ENCODE peak calls at places on chromosomes 4 and X, in eight cellular contexts. J is mucosa of descending colon, A is cardiac muscle cell, D is ovary, Y is OCI-LY7, K is lower lobe of right lung, X is aorta, N is stomach. U is an unnamed sample. For H3K4me1, the result is how much of the 10 kb centered on the place peaks cover.

GRCh38 chrX:18895157-18895952 is 88.6 kb downstream of the PHKA2 start:
- DNase-seq in J (no peak), A (peak), D (peak), Y (no peak), K (peak), X (peak), N (no peak), U (peak)

GRCh38 chrX:97158270-97158669 is 274.6 kb downstream of the RPA4 start:
- DNase-seq in J (no peak), A (no peak), D (no peak), Y (no peak), K (no peak), X (no peak), N (no peak), U (no peak)

GRCh38 chrX:140762061-140762460 is 52.5 kb downstream of the LINC00632 start:
- DNase-seq in J (no peak), A (peak), D (no peak), Y (peak), K (no peak), X (no peak), N (peak), U (peak)

GRCh38 chr4:39698424-39699009 is 581 bp downstream of the UBE2K start:
- DNase-seq in J (peak), A (peak), D (peak), Y (no peak), K (peak), X (peak), N (peak), U (peak)

GRCh38 chr4:62528874-62529273 is 1328.7 kb downstream of the ADGRL3 start:
- DNase-seq in J (no peak), A (peak), D (no peak), Y (no peak), K (no peak), X (no peak), N (no peak), U (no peak)

GRCh38 chr4:121669163-121669550 is 27.6 kb downstream of the ANXA5 start:
- DNase-seq in J (no peak), A (no peak), D (no peak), Y (no peak), K (no peak), X (no peak), N (no peak), U (no peak)

GRCh38 chr4:39464886-39465501 is 6.1 kb downstream of the LIAS start:
- DNase-seq in J (no peak), A (peak), D (no peak), Y (no peak), K (no peak), X (no peak), N (no peak), U (no peak)

GRCh38 chr4:13907255-13907751 is 279.8 kb upstream of the BOD1L1 start:
- DNase-seq in J (no peak), A (peak), D (no peak), Y (no peak), K (no peak), X (no peak), N (no peak), U (no peak)

GRCh38 chr4:74886490-74886889 is 46.4 kb upstream of the PARM1 start:
- DNase-seq in J (no peak), A (peak), D (no peak), Y (no peak), K (no peak), X (no peak), N (no peak), U (no peak)

GRCh38 chrX:29243942-29244341 is 656.7 kb downstream of the IL1RAPL1 start:
- DNase-seq in J (no peak), A (no peak), D (no peak), Y (no peak), K (no peak), X (no peak), N (no peak), U (no peak)

GRCh38 chrX:6990552-6991193 is 156.8 kb upstream of the STS start:
- DNase-seq in J (no peak), A (no peak), D (no peak), Y (no peak), K (no peak), X (no peak), N (no peak), U (no peak)

GRCh38 chr4:185640809-185641675 is 105.7 kb upstream of the PDLIM3 start:
- DNase-seq in J (no peak), A (peak), D (no peak), Y (peak), K (no peak), X (no peak), N (no peak), U (no peak)

GRCh38 chr4:105241456-105241855 is 94.8 kb downstream of the TET2 start:
- DNase-seq in J (no peak), A (no peak), D (no peak), Y (no peak), K (no peak), X (peak), N (no peak), U (peak)

GRCh38 chr4:1234296-1234695 is 14.6 kb downstream of the CTBP1 start:
- DNase-seq in J (peak), A (no peak), D (peak), Y (no peak), K (peak), X (peak), N (no peak), U (no peak)

GRCh38 chr4:92101609-92102231 is 202.0 kb upstream of the GRID2 start:
- DNase-seq in J (no peak), A (peak), D (no peak), Y (no peak), K (no peak), X (no peak), N (no peak), U (no peak)

GRCh38 chr4:98514930-98515809 is 143.2 kb downstream of the TSPAN5 start:
- DNase-seq in J (no peak), A (no peak), D (no peak), Y (no peak), K (no peak), X (no peak), N (no peak), U (no peak)

GRCh38 chr4:184471872-184472539 is 2.3 kb downstream of the IRF2 start:
- DNase-seq in J (no peak), A (peak), D (no peak), Y (peak), K (no peak), X (no peak), N (no peak), U (no peak)

GRCh38 chr4:184474261-184475095 is at the start of gene IRF2:
- DNase-seq in J (peak), A (peak), D (peak), Y (peak), K (peak), X (peak), N (peak), U (peak)

GRCh38 chr4:184472540-184473264 is 1.6 kb downstream of the IRF2 start:
- DNase-seq in J (peak), A (peak), D (peak), Y (peak), K (peak), X (peak), N (peak), U (peak)

GRCh38 chr4:184473515-184474260 is 662 bp downstream of the IRF2 start:
- DNase-seq in J (peak), A (peak), D (peak), Y (peak), K (peak), X (peak), N (peak), U (peak)

DNA sequence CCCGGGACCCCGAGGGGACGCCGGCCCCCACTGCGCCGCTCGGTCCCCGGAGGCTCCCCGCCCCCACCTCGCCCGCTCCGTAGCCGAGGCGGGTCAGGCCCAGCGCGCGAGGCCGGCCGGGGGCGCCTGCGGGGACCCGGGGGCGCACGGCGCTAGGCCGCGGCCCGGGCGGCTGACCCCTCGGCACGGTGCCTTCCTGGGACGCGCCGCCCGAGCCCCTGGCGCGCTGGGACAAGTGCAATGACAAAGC is 1.2 kb downstream of the IRF2 start:
- DNase-seq in J (no peak), A (no peak), D (no peak), Y (no peak), K (no peak), X (peak), N (no peak), U (no peak)
- H3K4me1 ChIP-seq in J (under half), A (under half), D (under half), Y (half or more), K (half or more), X (under half), N (under half), U (half or more)

GRCh38 chr4:128388352-128388630 is 100.7 kb upstream of the PGRMC2 start:
- DNase-seq in J (no peak), A (no peak), D (no peak), Y (no peak), K (no peak), X (no peak), N (no peak), U (no peak)
- H3K4me1 ChIP-seq in J (under half), A (under half), D (under half), Y (under half), K (under half), X (under half), N (under half), U (under half)

GRCh38 chrX:73965833-73966232 is 338.1 kb upstream of the ZCCHC13 start:
- DNase-seq in J (no peak), A (no peak), D (no peak), Y (no peak), K (no peak), X (no peak), N (no peak), U (no peak)

GRCh38 chrX:73962948-73963347 is 341.0 kb upstream of the ZCCHC13 start:
- DNase-seq in J (no peak), A (no peak), D (no peak), Y (no peak), K (no peak), X (no peak), N (no peak), U (no peak)

GRCh38 chrX:73963682-73964081 is 340.3 kb upstream of the ZCCHC13 start:
- DNase-seq in J (no peak), A (peak), D (no peak), Y (no peak), K (no peak), X (no peak), N (no peak), U (peak)

GRCh38 chrX:73964607-73965006 is 339.4 kb upstream of the ZCCHC13 start:
- DNase-seq in J (no peak), A (no peak), D (no peak), Y (no peak), K (no peak), X (no peak), N (no peak), U (no peak)
- H3K4me1 ChIP-seq in J (under half), A (under half), D (under half), Y (under half), K (under half), X (under half), N (under half), U (under half)

GRCh38 chr4:42638993-42639392 is 17.9 kb downstream of the ATP8A1 start:
- DNase-seq in J (no peak), A (no peak), D (no peak), Y (peak), K (no peak), X (no peak), N (no peak), U (no peak)
- H3K4me1 ChIP-seq in J (under half), A (under half), D (under half), Y (half or more), K (under half), X (under half), N (under half), U (under half)

DNA sequence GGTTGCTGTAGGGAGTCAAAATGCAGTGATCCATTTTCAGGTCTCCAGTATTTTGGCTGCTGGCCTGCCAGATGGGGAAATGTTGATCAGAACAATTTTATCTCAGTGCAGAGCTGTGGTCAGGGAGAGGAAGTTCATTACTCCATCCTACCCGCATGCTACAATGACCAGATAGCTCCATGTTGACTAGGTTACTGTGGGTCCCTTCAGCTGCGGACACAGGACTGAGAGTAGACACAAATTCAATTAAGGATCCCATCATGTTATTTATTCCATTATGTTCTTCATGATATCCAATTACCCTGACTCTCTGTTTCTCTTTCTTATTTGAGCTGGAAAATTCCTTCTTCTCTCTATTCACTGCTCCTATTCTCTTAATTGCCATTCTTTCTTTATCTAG is 16.3 kb downstream of the SYNPO2 start:
- DNase-seq in J (no peak), A (peak), D (no peak), Y (no peak), K (no peak), X (no peak), N (no peak), U (no peak)
- H3K4me1 ChIP-seq in J (under half), A (under half), D (under half), Y (under half), K (under half), X (under half), N (under half), U (under half)

DNA sequence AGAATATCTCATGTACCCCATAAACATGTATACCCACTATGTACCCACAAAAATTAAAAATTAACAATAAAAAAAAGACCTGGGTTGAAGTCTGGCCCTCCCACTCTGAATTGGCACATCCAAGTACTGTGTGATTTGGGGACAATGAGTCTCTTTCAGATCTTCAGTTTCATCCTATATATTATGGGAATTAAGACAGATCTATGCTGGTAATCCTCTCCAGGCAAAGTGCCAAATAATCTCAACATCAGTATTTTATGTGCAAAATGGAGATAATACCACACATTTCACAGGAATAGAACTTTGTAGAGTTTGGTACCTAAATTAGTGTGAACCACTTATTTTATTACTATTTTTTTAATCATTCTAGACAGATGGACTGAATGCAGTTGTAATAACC is 11.0 kb upstream of the SCD5 start:
- DNase-seq in J (no peak), A (no peak), D (no peak), Y (no peak), K (no peak), X (no peak), N (no peak), U (no peak)
- H3K4me1 ChIP-seq in J (under half), A (under half), D (under half), Y (under half), K (under half), X (under half), N (under half), U (under half)

GRCh38 chr4:2741626-2742025 is 14.5 kb downstream of the TNIP2 start:
- DNase-seq in J (no peak), A (no peak), D (peak), Y (no peak), K (peak), X (peak), N (no peak), U (no peak)
- H3K4me1 ChIP-seq in J (under half), A (under half), D (under half), Y (under half), K (under half), X (under half), N (under half), U (under half)

U was measured in heart left ventricle.